ENCODE peak calls at places on chromosome 14, in nine cellular contexts. One of them, this sample, is unnamed.

GRCh38 chr14:34018125-34018524 is 67.3 kb upstream of the EGLN3 start:
- DNase-seq in HCT116: no peak
- DNase-seq in SK-N-SH: no peak
- DNase-seq in Panc1: no peak
- DNase-seq in HepG2: no peak
- DNase-seq in GM12878: no peak
- DNase-seq in A549: no peak
- DNase-seq in K562: no peak
- DNase-seq in GM23338: no peak
- DNase-seq in this sample: no peak

GRCh38 chr14:93861846-93862641 is 65.1 kb upstream of the FAM181A start:
- DNase-seq in SK-N-SH: no peak
- DNase-seq in HCT116: no peak
- DNase-seq in HepG2: no peak
- DNase-seq in Panc1: no peak
- DNase-seq in A549: no peak
- DNase-seq in K562: no peak
- DNase-seq in GM12878: no peak
- DNase-seq in GM23338: no peak
- DNase-seq in this sample: no peak

GRCh38 chr14:65287264-65288131 is 125.0 kb upstream of the FUT8 start:
- DNase-seq in GM23338: peak
- DNase-seq in HCT116: no peak
- DNase-seq in K562: no peak
- DNase-seq in SK-N-SH: no peak
- DNase-seq in GM12878: no peak
- DNase-seq in Panc1: no peak
- DNase-seq in A549: no peak
- DNase-seq in HepG2: no peak
- DNase-seq in this sample: peak

GRCh38 chr14:57492859-57493258 is 798 bp downstream of the CCDC198 start:
- DNase-seq in A549: no peak
- DNase-seq in K562: no peak
- DNase-seq in SK-N-SH: no peak
- DNase-seq in GM12878: no peak
- DNase-seq in GM23338: no peak
- DNase-seq in HepG2: peak
- DNase-seq in Panc1: no peak
- DNase-seq in HCT116: no peak
- DNase-seq in this sample: no peak

GRCh38 chr14:101715209-101716076 is 46.1 kb upstream of the PPP2R5C start:
- DNase-seq in GM23338: no peak
- DNase-seq in K562: peak
- DNase-seq in GM12878: no peak
- DNase-seq in Panc1: no peak
- DNase-seq in HCT116: no peak
- DNase-seq in A549: no peak
- DNase-seq in SK-N-SH: no peak
- DNase-seq in HepG2: no peak
- DNase-seq in this sample: no peak

GRCh38 chr14:86639146-86639545 is 1109.2 kb downstream of the FLRT2 start:
- DNase-seq in GM23338: no peak
- DNase-seq in GM12878: no peak
- DNase-seq in K562: no peak
- DNase-seq in A549: no peak
- DNase-seq in HCT116: no peak
- DNase-seq in HepG2: no peak
- DNase-seq in Panc1: no peak
- DNase-seq in SK-N-SH: no peak
- DNase-seq in this sample: no peak

GRCh38 chr14:34707722-34708121 is 6.7 kb downstream of the CFL2 start:
- DNase-seq in A549: no peak
- DNase-seq in GM12878: no peak
- DNase-seq in HepG2: no peak
- DNase-seq in HCT116: no peak
- DNase-seq in Panc1: no peak
- DNase-seq in SK-N-SH: no peak
- DNase-seq in GM23338: no peak
- DNase-seq in K562: no peak
- DNase-seq in this sample: no peak

GRCh38 chr14:93941293-93941910 is 14.3 kb downstream of the FAM181A start:
- DNase-seq in SK-N-SH: no peak
- DNase-seq in GM12878: no peak
- DNase-seq in A549: no peak
- DNase-seq in K562: no peak
- DNase-seq in HepG2: no peak
- DNase-seq in Panc1: no peak
- DNase-seq in GM23338: no peak
- DNase-seq in HCT116: no peak
- DNase-seq in this sample: no peak

GRCh38 chr14:73424453-73424852 is 33.9 kb downstream of the NUMB start:
- DNase-seq in HCT116: no peak
- DNase-seq in GM23338: no peak
- DNase-seq in Panc1: peak
- DNase-seq in A549: no peak
- DNase-seq in SK-N-SH: no peak
- DNase-seq in K562: no peak
- DNase-seq in GM12878: no peak
- DNase-seq in HepG2: no peak
- DNase-seq in this sample: no peak

DNA sequence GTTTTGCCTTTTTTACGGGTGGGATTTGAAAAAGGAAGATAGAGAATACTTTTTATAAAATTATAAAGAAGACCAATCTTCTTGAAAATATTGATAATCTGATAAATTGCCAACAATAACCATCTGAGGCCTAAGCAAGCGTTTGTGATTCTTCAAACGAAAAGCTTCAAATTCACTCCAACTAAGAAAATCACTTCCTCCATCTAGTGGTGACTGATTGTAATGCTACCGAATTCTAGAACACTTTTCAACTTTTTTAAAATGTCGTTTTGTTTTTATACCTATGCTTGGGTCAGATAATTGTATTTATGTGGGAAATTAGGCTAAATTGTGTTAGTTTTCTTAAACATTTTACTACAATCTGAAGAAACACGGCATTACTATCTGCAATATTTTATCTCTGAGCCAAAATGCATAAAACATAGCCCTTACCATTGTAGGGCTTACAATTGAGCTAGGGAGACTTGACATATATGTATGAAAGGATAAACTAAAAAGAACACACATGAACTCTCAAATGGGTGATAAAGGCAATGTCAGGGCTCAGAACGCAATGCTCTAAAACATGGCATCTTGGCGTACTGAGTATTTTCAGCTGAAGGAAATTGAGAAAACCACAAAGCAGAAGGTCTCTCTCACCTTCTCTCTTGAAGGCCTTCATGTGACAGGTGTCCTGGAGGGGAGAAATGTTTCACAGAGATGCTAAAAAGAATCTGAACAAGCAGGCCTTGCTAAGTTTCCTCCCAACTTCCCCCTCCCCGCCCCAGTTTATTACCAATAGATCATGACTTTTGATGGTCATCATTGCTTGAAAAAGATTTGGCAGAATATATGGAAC is 36.8 kb upstream of the G2E3 start:
- DNase-seq in Panc1: peak
- DNase-seq in K562: peak
- DNase-seq in HepG2: peak
- DNase-seq in GM12878: peak
- DNase-seq in SK-N-SH: peak
- DNase-seq in HCT116: peak
- DNase-seq in GM23338: peak
- DNase-seq in A549: peak
- DNase-seq in this sample: no peak
- TF ChIP-seq REST in Panc1: no peak
- TF ChIP-seq REST in K562: no peak
- TF ChIP-seq REST in HepG2: no peak
- TF ChIP-seq REST in GM12878: no peak
- TF ChIP-seq REST in SK-N-SH: no peak
- TF ChIP-seq REST in HCT116: no peak
- TF ChIP-seq REST in GM23338: no peak
- TF ChIP-seq REST in A549: no peak
- TF ChIP-seq REST in this sample: no peak

DNA sequence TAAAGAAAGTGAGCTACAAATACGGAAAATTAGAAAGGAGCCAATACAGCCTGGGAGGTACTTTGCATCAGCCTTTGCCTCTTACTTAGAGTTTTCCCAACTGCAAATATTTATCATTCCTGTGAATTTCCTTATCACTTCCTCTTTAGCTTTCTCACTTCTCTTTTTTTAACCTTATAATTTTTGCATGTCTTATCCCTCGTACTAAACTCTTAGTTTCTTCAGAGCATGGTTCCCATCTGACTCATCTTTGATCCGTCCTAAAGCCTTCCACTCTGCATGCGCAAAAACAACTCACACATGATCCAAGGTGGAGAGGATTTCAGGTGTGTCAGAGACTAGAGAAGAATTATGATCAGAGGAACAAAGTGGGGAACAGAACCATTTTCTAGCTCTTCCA is 9.6 kb upstream of the SNAPC1 start:
- DNase-seq in GM12878: peak
- DNase-seq in HepG2: no peak
- DNase-seq in K562: no peak
- DNase-seq in SK-N-SH: no peak
- DNase-seq in Panc1: no peak
- DNase-seq in A549: no peak
- DNase-seq in HCT116: no peak
- DNase-seq in GM23338: no peak
- DNase-seq in this sample: no peak
- TF ChIP-seq REST in GM12878: no peak
- TF ChIP-seq REST in HepG2: no peak
- TF ChIP-seq REST in K562: no peak
- TF ChIP-seq REST in SK-N-SH: no peak
- TF ChIP-seq REST in Panc1: no peak
- TF ChIP-seq REST in A549: no peak
- TF ChIP-seq REST in HCT116: no peak
- TF ChIP-seq REST in GM23338: no peak
- TF ChIP-seq REST in this sample: no peak

GRCh38 chr14:104522926-104523545 is 56.5 kb upstream of the C14orf180 start:
- DNase-seq in Panc1: no peak
- DNase-seq in GM23338: no peak
- DNase-seq in GM12878: no peak
- DNase-seq in SK-N-SH: no peak
- DNase-seq in A549: no peak
- DNase-seq in K562: no peak
- DNase-seq in HCT116: no peak
- DNase-seq in HepG2: no peak
- DNase-seq in this sample: no peak

GRCh38 chr14:104523546-104523935 is 56.0 kb upstream of the C14orf180 start:
- DNase-seq in GM23338: no peak
- DNase-seq in GM12878: no peak
- DNase-seq in A549: no peak
- DNase-seq in HepG2: no peak
- DNase-seq in HCT116: no peak
- DNase-seq in K562: no peak
- DNase-seq in SK-N-SH: no peak
- DNase-seq in Panc1: no peak
- DNase-seq in this sample: no peak

GRCh38 chr14:104521816-104522745 is 57.5 kb upstream of the C14orf180 start:
- DNase-seq in GM23338: no peak
- DNase-seq in SK-N-SH: no peak
- DNase-seq in HepG2: no peak
- DNase-seq in A549: no peak
- DNase-seq in Panc1: no peak
- DNase-seq in K562: no peak
- DNase-seq in HCT116: no peak
- DNase-seq in GM12878: no peak
- DNase-seq in this sample: no peak

GRCh38 chr14:104526723-104527645 is 52.6 kb upstream of the C14orf180 start:
- DNase-seq in HCT116: no peak
- DNase-seq in GM23338: no peak
- DNase-seq in K562: no peak
- DNase-seq in SK-N-SH: no peak
- DNase-seq in HepG2: no peak
- DNase-seq in Panc1: no peak
- DNase-seq in GM12878: no peak
- DNase-seq in A549: no peak
- DNase-seq in this sample: no peak

DNA sequence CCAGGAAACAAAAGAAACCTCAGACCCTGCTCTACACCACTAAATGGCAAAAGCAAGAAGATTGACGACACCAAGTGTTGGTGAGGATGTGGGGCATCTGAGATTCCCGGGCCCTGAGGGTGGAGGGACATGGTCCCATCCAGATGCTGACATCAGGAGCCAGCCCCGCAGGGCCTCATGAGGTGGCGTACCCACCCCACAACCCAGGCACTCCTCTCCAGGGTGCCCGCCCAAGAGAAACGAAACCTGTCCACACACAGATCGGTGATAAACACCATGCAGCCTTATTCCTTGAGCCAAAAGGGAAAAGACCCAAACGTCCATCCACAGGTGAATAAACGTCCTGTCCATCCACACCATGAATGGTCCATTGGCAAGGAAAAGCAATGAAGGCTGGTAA is 54.8 kb upstream of the C14orf180 start:
- DNase-seq in Panc1: no peak
- DNase-seq in K562: no peak
- DNase-seq in SK-N-SH: no peak
- DNase-seq in HepG2: no peak
- DNase-seq in GM23338: no peak
- DNase-seq in A549: no peak
- DNase-seq in GM12878: no peak
- DNase-seq in HCT116: no peak
- DNase-seq in this sample: no peak
- TF ChIP-seq REST in Panc1: no peak
- TF ChIP-seq REST in K562: no peak
- TF ChIP-seq REST in SK-N-SH: no peak
- TF ChIP-seq REST in HepG2: no peak
- TF ChIP-seq REST in GM23338: no peak
- TF ChIP-seq REST in A549: no peak
- TF ChIP-seq REST in GM12878: no peak
- TF ChIP-seq REST in HCT116: no peak
- TF ChIP-seq REST in this sample: no peak

DNA sequence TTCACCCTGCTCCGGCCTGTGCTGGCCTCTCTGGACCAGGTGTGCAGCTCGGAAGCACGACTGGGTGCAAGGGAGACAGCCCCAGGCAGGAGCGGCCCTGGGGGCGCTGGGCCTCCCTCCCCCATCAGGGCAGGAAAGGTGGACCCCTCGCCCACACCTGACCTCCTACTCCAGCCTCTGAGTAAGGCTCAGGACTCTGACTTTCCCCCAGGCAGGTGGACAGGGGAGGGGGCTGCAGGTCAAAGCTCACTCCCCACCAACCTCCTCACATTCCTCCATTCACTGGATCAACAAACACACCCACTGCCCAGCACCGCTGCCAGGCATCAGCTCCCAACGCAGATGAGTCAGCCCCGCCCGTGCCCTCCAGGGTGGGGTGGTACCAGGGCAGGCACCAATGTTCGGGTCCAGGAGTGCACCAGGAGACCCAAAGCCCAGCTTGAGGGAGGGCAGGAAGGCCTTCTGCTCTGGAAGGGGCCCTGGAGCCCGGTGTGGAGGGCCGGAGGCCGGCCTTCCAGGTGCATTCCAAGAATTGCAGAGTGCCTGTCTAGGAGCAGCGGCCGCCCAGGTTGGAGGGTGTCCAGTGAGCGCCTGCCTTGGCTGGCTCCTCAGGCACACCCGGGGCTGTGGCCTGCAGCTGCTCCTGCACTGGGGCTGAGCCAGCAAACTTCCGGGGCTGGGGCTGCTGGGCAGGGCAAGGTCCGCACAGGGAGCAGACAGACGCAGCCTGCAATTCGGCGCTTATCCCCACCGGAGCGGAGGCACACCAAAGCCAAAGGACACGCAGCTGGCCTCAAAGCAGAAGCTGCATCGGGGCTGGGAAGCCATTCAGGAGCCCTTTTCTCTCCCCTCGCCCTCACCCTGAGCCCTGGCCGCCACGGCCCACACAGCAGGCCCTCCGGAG is 1.6 kb upstream of the INF2 start:
- DNase-seq in GM23338: peak
- DNase-seq in SK-N-SH: no peak
- DNase-seq in HepG2: peak
- DNase-seq in Panc1: no peak
- DNase-seq in HCT116: peak
- DNase-seq in K562: no peak
- DNase-seq in A549: peak
- DNase-seq in GM12878: no peak
- DNase-seq in this sample: no peak
- TF ChIP-seq REST in GM23338: no peak
- TF ChIP-seq REST in SK-N-SH: no peak
- TF ChIP-seq REST in HepG2: no peak
- TF ChIP-seq REST in Panc1: no peak
- TF ChIP-seq REST in HCT116: no peak
- TF ChIP-seq REST in K562: no peak
- TF ChIP-seq REST in A549: no peak
- TF ChIP-seq REST in GM12878: no peak
- TF ChIP-seq REST in this sample: no peak

This sample was measured in HL-60.